ENCODE peak calls at places on chromosome 1, in four cellular contexts. U is CD8-positive, alpha-beta memory T cell; X is M059J; T is fibroblast of pulmonary artery. G is an unnamed sample.
A peak's percentile ranks its signal among the peaks of the same experiment; 100 is the strongest.

GRCh38 chr1:94119306-94119705 is 1.6 kb downstream of the ABCA4 start:
- DNase-seq in U (no peak), X (no peak), T (no peak), G (no peak)

GRCh38 chr1:179187043-179187442 is 42.4 kb downstream of the ABL2 start:
- DNase-seq in U (no peak), X (no peak), T (no peak), G (no peak)

GRCh38 chr1:24119489-24119858 is 7.5 kb upstream of the MYOM3 start:
- DNase-seq in U (no peak), X (no peak), T (no peak), G (no peak)

GRCh38 chr1:29837306-29837646 is 601.0 kb downstream of the PTPRU start:
- DNase-seq in U (no peak), X (no peak), T (no peak), G (no peak)

GRCh38 chr1:3594706-3595377 is 16.5 kb downstream of the MEGF6 start:
- DNase-seq in U (no peak), X (no peak), T (no peak), G (no peak)

GRCh38 chr1:20080441-20081330 is 10.7 kb downstream of the PLA2G5 start:
- DNase-seq in U (no peak), X (peak; percentile 36), T (peak; percentile 20), G (no peak)

GRCh38 chr1:119338004-119338403 is 30.6 kb upstream of the HAO2 start:
- DNase-seq in U (no peak), X (no peak), T (no peak), G (no peak)

GRCh38 chr1:6026095-6026809 is 19.4 kb upstream of the KCNAB2 start:
- DNase-seq in U (peak; percentile 91), X (no peak), T (no peak), G (peak; percentile 96)

GRCh38 chr1:164560076-164560475 is 1.1 kb downstream of the PBX1 start:
- DNase-seq in U (no peak), X (peak; percentile 37), T (peak; percentile 32), G (no peak)

GRCh38 chr1:151991663-151992344 is 1.9 kb downstream of the S100A10 start:
- DNase-seq in U (no peak), X (peak; percentile 53), T (no peak), G (no peak)